ENCODE peak calls at places on chromosomes 5 and 9, in four cellular contexts. One of them, this sample, is unnamed.

GRCh38 chr5:124557761-124558160 is 188.7 kb downstream of the ZNF608 start:
- DNase-seq in HepG2: no peak
- DNase-seq in GM12878: no peak
- DNase-seq in K562: no peak
- DNase-seq in this sample: no peak

GRCh38 chr5:72673623-72674022 is 142.8 kb upstream of the TNPO1 start:
- DNase-seq in HepG2: no peak
- DNase-seq in GM12878: no peak
- DNase-seq in K562: no peak
- DNase-seq in this sample: no peak

GRCh38 chr9:37262410-37262809 is 142.0 kb downstream of the ZCCHC7 start:
- DNase-seq in HepG2: no peak
- DNase-seq in GM12878: no peak
- DNase-seq in K562: no peak
- DNase-seq in this sample: no peak

GRCh38 chr9:121648799-121649198 is 2.6 kb upstream of the DAB2IP start:
- DNase-seq in HepG2: no peak
- DNase-seq in GM12878: no peak
- DNase-seq in K562: no peak
- DNase-seq in this sample: no peak

GRCh38 chr9:12759767-12760166 is 15.1 kb upstream of the LURAP1L start:
- DNase-seq in HepG2: no peak
- DNase-seq in GM12878: no peak
- DNase-seq in K562: no peak
- DNase-seq in this sample: no peak

GRCh38 chr5:129541648-129542251 is 81.7 kb downstream of the ADAMTS19 start:
- DNase-seq in HepG2: peak; percentile 13
- DNase-seq in GM12878: no peak
- DNase-seq in K562: peak; percentile 12
- DNase-seq in this sample: no peak

GRCh38 chr5:139215176-139215975 is 17.2 kb upstream of the SIL1 start:
- DNase-seq in HepG2: no peak
- DNase-seq in GM12878: no peak
- DNase-seq in K562: no peak
- DNase-seq in this sample: no peak

GRCh38 chr9:134898319-134898718 is 17.7 kb downstream of the FCN2 start:
- DNase-seq in HepG2: no peak
- DNase-seq in GM12878: no peak
- DNase-seq in K562: no peak
- DNase-seq in this sample: no peak

GRCh38 chr5:181207214-181207959 is 2.4 kb upstream of the TRIM7 start:
- DNase-seq in HepG2: peak; percentile 82
- DNase-seq in GM12878: no peak
- DNase-seq in K562: no peak
- DNase-seq in this sample: no peak

GRCh38 chr5:124087752-124088151 is 575.8 kb downstream of the CSNK1G3 start:
- DNase-seq in HepG2: no peak
- DNase-seq in GM12878: no peak
- DNase-seq in K562: no peak
- DNase-seq in this sample: no peak

GRCh38 chr5:57504357-57504756 is 21.7 kb upstream of the ACTBL2 start:
- DNase-seq in HepG2: no peak
- DNase-seq in GM12878: no peak
- DNase-seq in K562: no peak
- DNase-seq in this sample: no peak

GRCh38 chr5:119275146-119275872 is 80.5 kb upstream of the TNFAIP8 start:
- DNase-seq in HepG2: no peak
- DNase-seq in GM12878: no peak
- DNase-seq in K562: no peak
- DNase-seq in this sample: no peak

GRCh38 chr5:157821822-157822622 is 36.9 kb downstream of the CLINT1 start:
- DNase-seq in HepG2: peak; percentile 35
- DNase-seq in GM12878: no peak
- DNase-seq in K562: no peak
- DNase-seq in this sample: no peak

GRCh38 chr5:35354751-35355150 is 124.5 kb upstream of the PRLR start:
- DNase-seq in HepG2: no peak
- DNase-seq in GM12878: no peak
- DNase-seq in K562: no peak
- DNase-seq in this sample: no peak

GRCh38 chr9:117480729-117481128 is 65.9 kb upstream of the ASTN2 start:
- DNase-seq in HepG2: no peak
- DNase-seq in GM12878: no peak
- DNase-seq in K562: no peak
- DNase-seq in this sample: no peak

GRCh38 chr5:178271726-178272479 is 39.3 kb upstream of the PHYKPL start:
- DNase-seq in HepG2: no peak
- DNase-seq in GM12878: no peak
- DNase-seq in K562: no peak
- DNase-seq in this sample: no peak

GRCh38 chr9:27851858-27852257 is 278.6 kb upstream of the C9orf72 start:
- DNase-seq in HepG2: no peak
- DNase-seq in GM12878: no peak
- DNase-seq in K562: no peak
- DNase-seq in this sample: no peak

GRCh38 chr5:143108498-143109128 is 294.9 kb downstream of the NR3C1 start:
- DNase-seq in HepG2: peak; percentile 39
- DNase-seq in GM12878: no peak
- DNase-seq in K562: no peak
- DNase-seq in this sample: no peak

GRCh38 chr5:132353593-132353992 is 15.9 kb upstream of the SLC22A5 start:
- DNase-seq in HepG2: no peak
- DNase-seq in GM12878: no peak
- DNase-seq in K562: no peak
- DNase-seq in this sample: no peak

GRCh38 chr9:123996731-123997421 is 14.7 kb upstream of the LHX2 start:
- DNase-seq in HepG2: no peak
- DNase-seq in GM12878: no peak
- DNase-seq in K562: no peak
- DNase-seq in this sample: no peak

GRCh38 chr9:71733176-71733575 is 35.1 kb downstream of the CEMIP2 start:
- DNase-seq in HepG2: no peak
- DNase-seq in GM12878: no peak
- DNase-seq in K562: no peak
- DNase-seq in this sample: no peak

GRCh38 chr5:885529-885928 is 7.1 kb downstream of the BRD9 start:
- DNase-seq in HepG2: no peak
- DNase-seq in GM12878: no peak
- DNase-seq in K562: no peak
- DNase-seq in this sample: no peak
- TF ChIP-seq BRCA1 in HepG2: no peak
- TF ChIP-seq BRCA1 in GM12878: no peak
- TF ChIP-seq BRCA1 in K562: no peak
- TF ChIP-seq BRCA1 in this sample: no peak

DNA sequence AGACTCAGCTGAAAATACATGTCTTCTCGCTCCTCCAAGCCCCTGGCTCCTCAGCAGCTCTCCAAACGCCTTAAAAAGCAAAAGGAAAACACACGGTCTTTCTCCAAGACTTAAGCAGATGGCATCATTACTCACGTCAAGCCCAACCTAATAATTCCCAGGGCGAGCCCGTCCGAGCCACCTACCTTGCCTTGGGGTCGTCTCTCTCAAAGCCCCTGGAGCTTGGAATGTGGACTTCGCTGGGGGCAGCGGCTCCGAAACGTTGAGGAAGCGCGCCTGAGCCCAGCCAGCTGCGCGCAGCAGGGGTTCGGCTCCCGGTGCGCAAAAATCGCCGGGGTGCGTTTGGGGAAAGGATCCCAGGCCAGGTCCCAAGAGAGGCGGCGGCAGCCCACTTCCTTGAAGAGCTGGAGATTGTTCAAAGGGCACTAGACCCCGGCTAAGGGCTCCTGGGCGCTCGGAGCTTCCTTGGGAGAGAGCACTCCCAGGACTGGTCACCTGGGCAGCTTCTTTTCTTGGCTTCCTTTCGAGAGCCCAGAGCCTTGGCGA is 395 bp downstream of the DRD1 start:
- DNase-seq in HepG2: no peak
- DNase-seq in GM12878: no peak
- DNase-seq in K562: no peak
- DNase-seq in this sample: no peak
- TF ChIP-seq BRCA1 in HepG2: no peak
- TF ChIP-seq BRCA1 in GM12878: no peak
- TF ChIP-seq BRCA1 in K562: no peak
- TF ChIP-seq BRCA1 in this sample: no peak

GRCh38 chr9:114910541-114910940 is 19.9 kb downstream of the TNFSF8 start:
- DNase-seq in HepG2: no peak
- DNase-seq in GM12878: no peak
- DNase-seq in K562: no peak
- DNase-seq in this sample: no peak

GRCh38 chr9:114909657-114910056 is 20.7 kb downstream of the TNFSF8 start:
- DNase-seq in HepG2: no peak
- DNase-seq in GM12878: no peak
- DNase-seq in K562: no peak
- DNase-seq in this sample: no peak

GRCh38 chr9:114908104-114908621 is 22.2 kb downstream of the TNFSF8 start:
- DNase-seq in HepG2: peak; percentile 83
- DNase-seq in GM12878: no peak
- DNase-seq in K562: no peak
- DNase-seq in this sample: peak; percentile 58

GRCh38 chr9:114906922-114907571 is 23.3 kb downstream of the TNFSF8 start:
- DNase-seq in HepG2: peak; percentile 55
- DNase-seq in GM12878: no peak
- DNase-seq in K562: no peak
- DNase-seq in this sample: peak; percentile 63

DNA sequence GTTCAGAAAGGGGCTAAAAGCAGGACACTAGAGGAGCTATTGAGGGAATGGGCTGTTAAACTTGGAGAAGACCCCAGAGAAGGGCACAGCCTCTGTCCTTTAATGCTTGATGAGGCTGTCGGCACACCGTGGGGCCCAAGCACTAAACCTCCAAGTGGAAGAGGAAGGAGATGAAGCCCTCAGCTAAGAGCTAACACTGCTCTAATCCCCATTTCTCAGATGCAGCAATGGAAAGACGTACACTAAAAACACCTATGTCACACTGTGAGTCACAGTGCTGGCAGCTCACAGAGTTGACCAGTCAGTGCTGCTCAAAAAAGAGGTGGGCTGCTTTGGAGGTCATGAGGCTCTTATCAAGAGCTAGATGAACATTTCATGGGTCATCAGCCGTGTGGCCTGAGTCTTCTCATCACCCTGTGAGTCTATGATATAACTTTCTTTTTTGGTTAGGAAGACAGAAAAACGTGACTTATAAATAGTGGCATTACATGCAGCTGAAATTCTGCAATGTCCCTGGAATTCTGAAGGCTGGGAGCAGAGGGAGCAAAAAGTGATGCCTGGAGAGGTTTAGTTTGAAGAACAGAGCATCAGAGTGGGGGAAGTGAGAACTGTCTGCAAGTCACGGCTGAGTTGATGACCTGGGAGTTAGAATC is 21.5 kb downstream of the TNFSF8 start:
- DNase-seq in HepG2: no peak
- DNase-seq in GM12878: no peak
- DNase-seq in K562: no peak
- DNase-seq in this sample: no peak
- TF ChIP-seq BRCA1 in HepG2: no peak
- TF ChIP-seq BRCA1 in GM12878: no peak
- TF ChIP-seq BRCA1 in K562: no peak
- TF ChIP-seq BRCA1 in this sample: no peak

GRCh38 chr9:136484153-136485048 is 1.6 kb upstream of the SEC16A start:
- DNase-seq in HepG2: peak; percentile 74
- DNase-seq in GM12878: no peak
- DNase-seq in K562: no peak
- DNase-seq in this sample: no peak
- TF ChIP-seq BRCA1 in HepG2: no peak
- TF ChIP-seq BRCA1 in GM12878: no peak
- TF ChIP-seq BRCA1 in K562: no peak
- TF ChIP-seq BRCA1 in this sample: no peak

DNA sequence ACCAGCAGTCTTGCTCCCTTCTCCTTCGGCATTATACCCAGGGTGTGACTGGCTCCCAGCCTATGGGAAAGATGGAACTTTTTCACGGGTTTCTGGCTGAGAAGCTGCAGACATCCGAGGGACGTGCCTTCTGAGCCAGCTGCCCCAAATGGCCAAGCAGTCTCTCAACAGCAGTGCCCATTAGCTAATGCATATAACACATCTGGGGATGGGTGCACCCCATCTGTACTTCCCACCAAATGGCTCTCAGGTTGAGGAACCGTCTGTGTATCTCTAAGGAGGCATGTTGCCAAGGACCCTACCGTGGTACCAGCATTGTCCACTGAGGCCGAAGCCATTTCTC is 25.0 kb downstream of the C5orf15 start:
- DNase-seq in HepG2: no peak
- DNase-seq in GM12878: no peak
- DNase-seq in K562: no peak
- DNase-seq in this sample: no peak
- TF ChIP-seq BRCA1 in HepG2: no peak
- TF ChIP-seq BRCA1 in GM12878: no peak
- TF ChIP-seq BRCA1 in K562: no peak
- TF ChIP-seq BRCA1 in this sample: no peak

GRCh38 chr5:127562252-127562651 is 44.8 kb downstream of the PRRC1 start:
- DNase-seq in HepG2: peak; percentile 16
- DNase-seq in GM12878: no peak
- DNase-seq in K562: no peak
- DNase-seq in this sample: no peak
- TF ChIP-seq BRCA1 in HepG2: no peak
- TF ChIP-seq BRCA1 in GM12878: no peak
- TF ChIP-seq BRCA1 in K562: no peak
- TF ChIP-seq BRCA1 in this sample: no peak

GRCh38 chr5:14475013-14475412 is 106.6 kb upstream of the OTULINL start:
- DNase-seq in HepG2: no peak
- DNase-seq in GM12878: no peak
- DNase-seq in K562: no peak
- DNase-seq in this sample: no peak
- TF ChIP-seq BRCA1 in HepG2: no peak
- TF ChIP-seq BRCA1 in GM12878: no peak
- TF ChIP-seq BRCA1 in K562: no peak
- TF ChIP-seq BRCA1 in this sample: no peak

This sample was measured in H1.